ENCODE peak calls at places on chromosomes 3 and 15, in nine cellular contexts. J is stimulated activated naive CD8-positive, alpha-beta T cell treated with anti-CD3 and anti-CD28 coated beads, Interleukin-15, amount 100 ng/mL, for 72 hours; G is AG04449; T is A549; Z is AG08396; S is Daoy; Q is endothelial cell of umbilical vein; D is BJ; I is A172. P is an unnamed sample.

GRCh38 chr3:10783360-10784346 is 32.4 kb upstream of the SLC6A11 start:
- DNase-seq in J (peak), I (peak), S (peak), Z (peak), T (peak), G (no peak), D (no peak), Q (peak), P (no peak)

GRCh38 chr15:74655424-74655823 is 39.8 kb downstream of the CLK3 start:
- DNase-seq in T (no peak), S (peak), Q (peak), G (no peak), I (no peak), J (peak), Z (no peak), D (no peak), P (no peak)

GRCh38 chr3:11719406-11720219 is 75.9 kb upstream of the VGLL4 start:
- DNase-seq in G (no peak), Z (peak), S (peak), T (peak), D (no peak), I (peak), J (peak), Q (peak), P (no peak)

GRCh38 chr15:44157679-44158078 is 37.4 kb downstream of the FRMD5 start:
- DNase-seq in Q (peak), Z (peak), T (peak), D (peak), G (peak), I (peak), J (no peak), S (peak), P (peak)

GRCh38 chr3:171851685-171852084 is 8.5 kb downstream of the TMEM212 start:
- DNase-seq in G (no peak), I (peak), S (peak), T (peak), Q (peak), Z (no peak), D (no peak), J (no peak), P (no peak)

GRCh38 chr3:157073810-157074209 is 86.1 kb downstream of the CCNL1 start:
- DNase-seq in G (no peak), S (peak), Z (peak), D (peak), T (no peak), J (no peak), Q (peak), I (no peak), P (no peak)

GRCh38 chr3:96354742-96355141 is 459.7 kb upstream of the EPHA6 start:
- DNase-seq in I (peak), Q (peak), T (no peak), D (no peak), S (no peak), J (no peak), Z (no peak), G (no peak), P (no peak)

GRCh38 chr3:115092220-115092791 is 54.8 kb downstream of the ZBTB20 start:
- DNase-seq in G (no peak), J (peak), T (peak), D (no peak), S (peak), Q (peak), I (peak), Z (peak), P (peak)

GRCh38 chr15:70165811-70166284 is 68.1 kb upstream of the TLE3 start:
- DNase-seq in T (no peak), G (no peak), J (no peak), Q (peak), I (no peak), D (no peak), Z (no peak), S (no peak), P (no peak)

GRCh38 chr15:82944038-82944437 is 8.5 kb downstream of the HOMER2 start:
- DNase-seq in S (no peak), D (no peak), I (no peak), G (no peak), Z (no peak), T (no peak), J (no peak), Q (no peak), P (no peak)

GRCh38 chr15:92636950-92637481 is 18.6 kb downstream of the FAM174B start:
- DNase-seq in D (no peak), Q (no peak), G (no peak), S (peak), I (no peak), J (no peak), T (no peak), Z (no peak), P (no peak)

GRCh38 chr3:11307830-11308432 is 35.7 kb downstream of the ATG7 start:
- DNase-seq in J (no peak), S (no peak), D (no peak), Z (no peak), Q (no peak), I (no peak), G (no peak), T (no peak), P (no peak)

GRCh38 chr3:20569310-20569709 is 383.3 kb upstream of the SGO1 start:
- DNase-seq in I (no peak), G (no peak), Z (no peak), J (no peak), T (no peak), Q (no peak), D (no peak), S (no peak), P (no peak)

GRCh38 chr15:64775551-64776401 is at the start of gene RBPMS2:
- DNase-seq in T (peak), Q (no peak), D (no peak), I (no peak), G (no peak), Z (peak), J (no peak), S (peak), P (no peak)

GRCh38 chr15:66701422-66702034 is 508 bp upstream of the SMAD6 start:
- DNase-seq in J (peak), G (no peak), Z (peak), T (peak), Q (no peak), D (no peak), I (peak), S (peak), P (no peak)

GRCh38 chr15:94968133-94968532 is 736.8 kb downstream of the MCTP2 start:
- DNase-seq in Q (no peak), J (no peak), S (peak), G (no peak), Z (no peak), T (no peak), I (no peak), D (no peak), P (no peak)

GRCh38 chr3:11699083-11699427 is 55.3 kb upstream of the VGLL4 start:
- DNase-seq in G (no peak), Z (peak), J (no peak), I (no peak), Q (no peak), D (peak), T (no peak), S (no peak), P (no peak)

GRCh38 chr3:20197775-20198174 is 11.8 kb upstream of the SGO1 start:
- DNase-seq in I (no peak), J (no peak), T (no peak), Z (no peak), S (peak), D (no peak), Q (no peak), G (no peak), P (no peak)

GRCh38 chr3:148175215-148175614 is 522.5 kb upstream of the AGTR1 start:
- DNase-seq in Z (no peak), I (no peak), S (no peak), J (no peak), T (no peak), Q (no peak), G (peak), D (peak), P (no peak)

GRCh38 chr15:39202641-39203040 is 378.2 kb upstream of the THBS1 start:
- DNase-seq in I (no peak), T (peak), J (no peak), Z (no peak), S (no peak), Q (no peak), D (no peak), G (no peak), P (no peak)

GRCh38 chr15:80275946-80276345 is 23.9 kb upstream of the CTXND1 start:
- DNase-seq in I (peak), G (no peak), Z (peak), S (peak), J (no peak), D (no peak), T (peak), Q (no peak), P (no peak)

GRCh38 chr3:126358038-126358815 is 1.0 kb upstream of the KLF15 start:
- DNase-seq in J (no peak), Q (no peak), S (peak), D (no peak), Z (no peak), T (no peak), G (no peak), I (peak), P (no peak)

GRCh38 chr15:59762558-59762957 is 73.4 kb upstream of the BNIP2 start:
- DNase-seq in G (no peak), T (no peak), J (no peak), I (peak), Q (no peak), S (peak), D (no peak), Z (no peak), P (no peak)

GRCh38 chr3:51353566-51354140 is 31.4 kb upstream of the MANF start:
- DNase-seq in D (no peak), Q (no peak), S (no peak), Z (no peak), T (no peak), I (no peak), J (no peak), G (no peak), P (no peak)

GRCh38 chr3:58009749-58010535 is 1.7 kb downstream of the FLNB start:
- DNase-seq in T (peak), S (no peak), Z (no peak), D (no peak), Q (no peak), G (no peak), I (peak), J (no peak), P (no peak)

GRCh38 chr3:43345877-43346276 is 59.5 kb downstream of the SNRK start:
- DNase-seq in Q (no peak), G (peak), S (no peak), I (peak), T (no peak), D (no peak), J (peak), Z (peak), P (no peak)

GRCh38 chr15:41423979-41424659 is 7.2 kb downstream of the RTF1 start:
- DNase-seq in I (no peak), S (no peak), G (no peak), T (no peak), Z (no peak), Q (no peak), D (no peak), J (no peak), P (no peak)

GRCh38 chr3:188946837-188947236 is 224.9 kb upstream of the TPRG1 start:
- DNase-seq in D (no peak), Q (no peak), S (no peak), G (no peak), J (no peak), T (no peak), I (no peak), Z (no peak), P (no peak)

GRCh38 chr3:81761904-81762565 is 590 bp upstream of the GBE1 start:
- DNase-seq in S (peak), G (no peak), T (no peak), Q (no peak), Z (no peak), D (no peak), J (no peak), I (peak), P (no peak)

GRCh38 chr3:126982125-126982521 is 792 bp upstream of the PLXNA1 start:
- DNase-seq in Q (no peak), J (peak), T (no peak), S (peak), G (no peak), I (peak), Z (peak), D (no peak), P (no peak)

GRCh38 chr15:23596736-23597135 is 31.3 kb downstream of the MKRN3 start:
- DNase-seq in T (no peak), I (no peak), G (no peak), J (no peak), Z (no peak), D (no peak), Q (no peak), S (no peak), P (no peak)

GRCh38 chr3:66593978-66594377 is 93.2 kb upstream of the LRIG1 start:
- DNase-seq in S (peak), I (peak), D (peak), G (peak), J (no peak), Q (no peak), Z (peak), T (peak), P (peak)

GRCh38 chr3:49723301-49723630 is 485 bp downstream of the GMPPB start:
- DNase-seq in I (peak), S (peak), J (peak), Z (peak), Q (no peak), T (peak), D (no peak), G (no peak), P (no peak)